ENCODE peak calls at places on chromosomes 6 and 20, in five cellular contexts. T is lower lobe of right lung, S is GM12865, C is heart right ventricle, U is HL-60. Y is an unnamed sample.

GRCh38 chr20:31788578-31788977 is 30.6 kb upstream of the MYLK2 start:
- DNase-seq in U (no peak), S (no peak), T (no peak), C (no peak), Y (no peak)

GRCh38 chr6:52946301-52946700 is 36.8 kb upstream of the GSTA3 start:
- DNase-seq in S (no peak), U (no peak), C (no peak), T (no peak), Y (no peak)

GRCh38 chr20:19083136-19083621 is 129.3 kb upstream of the SLC24A3 start:
- DNase-seq in C (no peak), T (no peak), U (no peak), S (no peak), Y (no peak)

GRCh38 chr6:11006060-11006459 is 38.0 kb downstream of the ELOVL2 start:
- DNase-seq in U (no peak), C (no peak), S (no peak), T (no peak), Y (no peak)

GRCh38 chr20:8019178-8019997 is at the start of gene TMX4:
- DNase-seq in C (peak; percentile 98), T (peak; percentile 100), S (peak; percentile 97), U (peak; percentile 93), Y (peak; percentile 93)

GRCh38 chr6:148671952-148672351 is 74.9 kb upstream of the UST start:
- DNase-seq in T (no peak), C (no peak), S (no peak), U (no peak), Y (no peak)

GRCh38 chr20:17758010-17758409 is 58.2 kb downstream of the BANF2 start:
- DNase-seq in T (no peak), S (no peak), U (no peak), C (no peak), Y (no peak)

GRCh38 chr6:133630651-133631050 is 258.3 kb upstream of the TCF21 start:
- DNase-seq in T (no peak), S (no peak), C (no peak), U (no peak), Y (no peak)

GRCh38 chr6:84575264-84575663 is 189.1 kb downstream of the TBX18 start:
- DNase-seq in T (no peak), S (peak; percentile 41), C (no peak), U (no peak), Y (no peak)

GRCh38 chr6:141580121-141580520 is 552.6 kb upstream of the GJE1 start:
- DNase-seq in S (no peak), U (no peak), C (no peak), T (no peak), Y (no peak)

GRCh38 chr20:14896569-14896968 is 559.2 kb upstream of the FLRT3 start:
- DNase-seq in T (no peak), C (no peak), S (no peak), U (no peak), Y (no peak)

GRCh38 chr6:16168858-16169257 is 40.0 kb downstream of the MYLIP start:
- DNase-seq in S (peak; percentile 66), U (no peak), C (no peak), T (no peak), Y (no peak)

GRCh38 chr6:48994811-48995210 is 468.2 kb downstream of the MMUT start:
- DNase-seq in C (no peak), T (no peak), U (no peak), S (peak; percentile 28), Y (no peak)

GRCh38 chr6:38113810-38114577 is 294.5 kb downstream of the ZFAND3 start:
- DNase-seq in C (no peak), U (no peak), T (no peak), S (no peak), Y (no peak)

GRCh38 chr6:120671519-120671918 is 662.8 kb downstream of the TBC1D32 start:
- DNase-seq in S (no peak), T (no peak), U (no peak), C (no peak), Y (no peak)

GRCh38 chr6:80622641-80623040 is 516.2 kb downstream of the BCKDHB start:
- DNase-seq in U (no peak), T (peak; percentile 63), C (peak; percentile 34), S (no peak), Y (no peak)

GRCh38 chr6:129096651-129097290 is 213.8 kb downstream of the LAMA2 start:
- DNase-seq in T (no peak), C (no peak), S (no peak), U (no peak), Y (no peak)

GRCh38 chr20:34546751-34547181 is 11.8 kb upstream of the MAP1LC3A start:
- DNase-seq in C (no peak), U (no peak), S (no peak), T (no peak), Y (no peak)

GRCh38 chr6:30614044-30614842 is 2.8 kb downstream of the PPP1R10 start:
- DNase-seq in U (no peak), C (no peak), S (peak; percentile 46), T (no peak), Y (no peak)

GRCh38 chr6:75896526-75896925 is 147.5 kb downstream of the MYO6 start:
- DNase-seq in C (no peak), S (no peak), U (no peak), T (no peak), Y (no peak)

GRCh38 chr6:109610555-109610954 is 80.4 kb downstream of the AK9 start:
- DNase-seq in C (no peak), S (no peak), U (no peak), T (no peak), Y (no peak)

GRCh38 chr6:117396228-117396627 is 29.5 kb downstream of the ROS1 start:
- DNase-seq in C (no peak), S (no peak), U (no peak), T (no peak), Y (no peak)

GRCh38 chr20:22080985-22081384 is 375.5 kb downstream of the PAX1 start:
- DNase-seq in U (no peak), S (no peak), T (no peak), C (no peak), Y (no peak)

GRCh38 chr20:59948828-59949720 is 8.9 kb downstream of the FAM217B start:
- DNase-seq in C (no peak), U (no peak), S (peak; percentile 67), T (no peak), Y (peak; percentile 32)

GRCh38 chr20:62804021-62804631 is 509 bp upstream of the OGFR start:
- DNase-seq in U (no peak), C (no peak), S (peak; percentile 38), T (no peak), Y (no peak)
- TF ChIP-seq CTCF in U (no peak), C (no peak), S (peak; percentile 7), T (no peak), Y (no peak)

GRCh38 chr20:4064118-4064962 is 49.0 kb upstream of the RNF24 start:
- DNase-seq in T (peak; percentile 88), S (no peak), U (peak; percentile 82), C (peak; percentile 94), Y (no peak)
- TF ChIP-seq CTCF in T (no peak), S (no peak), U (no peak), C (peak; percentile 38), Y (no peak)

GRCh38 chr20:1150968-1151367 is 32.6 kb downstream of the PSMF1 start:
- DNase-seq in U (no peak), S (no peak), C (no peak), T (no peak), Y (no peak)
- TF ChIP-seq CTCF in U (no peak), S (no peak), C (no peak), T (no peak), Y (no peak)

GRCh38 chr6:170424634-170425126 is 118.1 kb downstream of the FAM120B start:
- DNase-seq in U (no peak), T (no peak), S (no peak), C (no peak), Y (no peak)

GRCh38 chr6:170433163-170434095 is 119.7 kb downstream of the PSMB1 start:
- DNase-seq in S (no peak), T (no peak), C (no peak), U (no peak), Y (no peak)

GRCh38 chr6:170434821-170435155 is 118.3 kb downstream of the PSMB1 start:
- DNase-seq in S (no peak), U (no peak), T (no peak), C (no peak), Y (no peak)

GRCh38 chr6:170434114-170434820 is 118.8 kb downstream of the PSMB1 start:
- DNase-seq in S (no peak), C (no peak), T (no peak), U (no peak), Y (no peak)

GRCh38 chr6:170429457-170429856 is 122.9 kb downstream of the FAM120B start:
- DNase-seq in U (no peak), C (no peak), S (no peak), T (no peak), Y (no peak)
- TF ChIP-seq CTCF in U (no peak), C (peak; percentile 30), S (no peak), T (no peak), Y (no peak)

DNA sequence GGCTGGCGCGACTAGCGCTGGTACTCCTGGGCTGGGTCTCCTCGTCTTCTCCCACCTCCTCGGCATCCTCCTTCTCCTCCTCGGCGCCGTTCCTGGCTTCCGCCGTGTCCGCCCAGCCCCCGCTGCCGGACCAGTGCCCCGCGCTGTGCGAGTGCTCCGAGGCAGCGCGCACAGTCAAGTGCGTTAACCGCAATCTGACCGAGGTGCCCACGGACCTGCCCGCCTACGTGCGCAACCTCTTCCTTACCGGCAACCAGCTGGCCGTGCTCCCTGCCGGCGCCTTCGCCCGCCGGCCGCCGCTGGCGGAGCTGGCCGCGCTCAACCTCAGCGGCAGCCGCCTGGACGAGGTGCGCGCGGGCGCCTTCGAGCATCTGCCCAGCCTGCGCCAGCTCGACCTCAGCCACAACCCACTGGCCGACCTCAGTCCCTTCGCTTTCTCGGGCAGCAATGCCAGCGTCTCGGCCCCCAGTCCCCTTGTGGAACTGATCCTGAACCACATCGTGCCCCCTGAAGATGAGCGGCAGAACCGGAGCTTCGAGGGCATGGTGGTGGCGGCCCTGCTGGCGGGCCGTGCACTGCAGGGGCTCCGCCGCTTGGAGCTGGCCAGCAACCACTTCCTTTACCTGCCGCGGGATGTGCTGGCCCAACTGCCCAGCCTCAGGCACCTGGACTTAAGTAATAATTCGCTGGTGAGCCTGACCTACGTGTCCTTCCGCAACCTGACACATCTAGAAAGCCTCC is 1.6 kb downstream of the TPBG start:
- DNase-seq in S (peak; percentile 26), U (no peak), T (peak; percentile 53), C (peak; percentile 12), Y (peak; percentile 46)
- TF ChIP-seq CTCF in S (no peak), U (no peak), T (no peak), C (no peak), Y (no peak)

Y was measured in GM13976.